ENCODE peak calls at places on chromosomes 6 and 20, in seven cellular contexts. P, S, J, K, E, Y and I are unnamed samples.

GRCh38 chr6:5164092-5164491 is 79.0 kb downstream of the PPP1R3G start:
- DNase-seq in P (no peak), S (no peak), J (no peak), K (no peak), E (no peak), Y (no peak), I (no peak)

GRCh38 chr6:148760568-148761531 is 14.0 kb downstream of the UST start:
- DNase-seq in P (no peak), S (peak), J (no peak), K (peak), E (no peak), Y (peak), I (no peak)

GRCh38 chr20:17699931-17700351 is at the start of gene BANF2:
- DNase-seq in P (no peak), S (no peak), J (no peak), K (no peak), E (no peak), Y (no peak), I (no peak)

GRCh38 chr6:11430036-11430435 is 107.5 kb upstream of the TMEM170B start:
- DNase-seq in P (no peak), S (no peak), J (no peak), K (no peak), E (no peak), Y (no peak), I (no peak)

GRCh38 chr20:52103469-52103910 is 88.1 kb downstream of the ZFP64 start:
- DNase-seq in P (no peak), S (peak), J (no peak), K (peak), E (peak), Y (peak), I (no peak)

GRCh38 chr6:55293116-55293515 is 34.2 kb upstream of the GFRAL start:
- DNase-seq in P (no peak), S (no peak), J (no peak), K (peak), E (no peak), Y (no peak), I (no peak)

GRCh38 chr6:63941747-63942470 is 306.3 kb downstream of the PHF3 start:
- DNase-seq in P (no peak), S (no peak), J (no peak), K (no peak), E (peak), Y (no peak), I (no peak)

GRCh38 chr6:2881358-2881885 is 21.7 kb downstream of the SERPINB9 start:
- DNase-seq in P (no peak), S (no peak), J (no peak), K (no peak), E (no peak), Y (no peak), I (no peak)

GRCh38 chr20:51003776-51004175 is 19.1 kb downstream of the KCNG1 start:
- DNase-seq in P (no peak), S (no peak), J (no peak), K (no peak), E (no peak), Y (no peak), I (no peak)

GRCh38 chr6:11712760-11713159 is 65.8 kb downstream of the ADTRP start:
- DNase-seq in P (no peak), S (peak), J (no peak), K (no peak), E (no peak), Y (no peak), I (no peak)

GRCh38 chr6:138970856-138971425 is 17.1 kb downstream of the REPS1 start:
- DNase-seq in P (no peak), S (no peak), J (no peak), K (peak), E (no peak), Y (no peak), I (no peak)

GRCh38 chr6:86942761-86943526 is 5.6 kb downstream of the HTR1E start:
- DNase-seq in P (no peak), S (no peak), J (no peak), K (no peak), E (no peak), Y (no peak), I (no peak)

GRCh38 chr6:148445620-148446019 is 103.0 kb downstream of the SASH1 start:
- DNase-seq in P (no peak), S (no peak), J (no peak), K (peak), E (no peak), Y (no peak), I (no peak)

DNA sequence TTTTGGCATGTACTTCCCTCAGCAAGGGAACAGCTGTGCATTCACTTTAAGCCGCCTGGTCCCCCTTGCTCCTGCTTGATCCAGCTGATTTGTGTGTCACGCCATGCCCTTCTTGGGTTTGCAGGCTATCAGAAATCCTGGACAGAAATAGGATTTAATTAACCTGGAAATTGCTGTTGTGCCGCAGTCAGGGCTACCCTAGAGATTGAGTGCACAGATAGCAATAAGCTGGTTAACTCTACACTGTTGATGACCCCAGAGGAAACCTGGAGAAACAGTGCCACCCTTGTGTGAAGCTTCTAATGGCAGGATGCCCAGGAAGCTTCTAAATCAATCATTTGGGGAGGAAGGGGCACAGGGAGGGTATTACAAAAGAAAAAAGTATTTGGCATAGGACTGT is 199.0 kb downstream of the JARID2 start:
- DNase-seq in P (no peak), S (no peak), J (no peak), K (no peak), E (no peak), Y (no peak), I (no peak)
- TF ChIP-seq CTCF in P (no peak), S (peak), J (peak), K (peak), E (no peak), Y (no peak), I (no peak)

DNA sequence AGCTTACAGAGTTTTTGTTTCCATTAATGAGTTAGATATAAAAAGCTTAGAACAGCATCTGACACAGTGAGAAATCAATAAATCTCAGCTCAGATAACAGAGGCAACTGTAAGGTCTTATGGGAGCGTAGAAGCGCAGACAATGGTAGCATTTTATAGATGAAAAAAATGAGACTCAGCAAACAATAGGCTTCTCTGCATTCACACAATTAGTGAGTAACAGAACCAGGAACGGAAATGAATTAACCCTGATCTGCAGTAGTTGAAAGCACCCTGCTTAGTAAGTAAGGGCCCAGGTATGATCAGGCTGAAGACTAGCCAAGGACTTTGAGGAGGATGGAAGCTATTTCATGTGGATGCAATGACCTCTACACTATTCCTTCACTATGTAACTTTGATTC is 147.2 kb upstream of the EYA4 start:
- DNase-seq in P (no peak), S (no peak), J (no peak), K (no peak), E (no peak), Y (no peak), I (no peak)
- TF ChIP-seq CTCF in P (no peak), S (no peak), J (no peak), K (no peak), E (no peak), Y (no peak), I (no peak)

GRCh38 chr20:48448601-48449384 is 379.0 kb downstream of the PREX1 start:
- DNase-seq in P (no peak), S (peak), J (no peak), K (no peak), E (no peak), Y (no peak), I (no peak)
- TF ChIP-seq CTCF in P (no peak), S (no peak), J (no peak), K (no peak), E (no peak), Y (no peak), I (no peak)

DNA sequence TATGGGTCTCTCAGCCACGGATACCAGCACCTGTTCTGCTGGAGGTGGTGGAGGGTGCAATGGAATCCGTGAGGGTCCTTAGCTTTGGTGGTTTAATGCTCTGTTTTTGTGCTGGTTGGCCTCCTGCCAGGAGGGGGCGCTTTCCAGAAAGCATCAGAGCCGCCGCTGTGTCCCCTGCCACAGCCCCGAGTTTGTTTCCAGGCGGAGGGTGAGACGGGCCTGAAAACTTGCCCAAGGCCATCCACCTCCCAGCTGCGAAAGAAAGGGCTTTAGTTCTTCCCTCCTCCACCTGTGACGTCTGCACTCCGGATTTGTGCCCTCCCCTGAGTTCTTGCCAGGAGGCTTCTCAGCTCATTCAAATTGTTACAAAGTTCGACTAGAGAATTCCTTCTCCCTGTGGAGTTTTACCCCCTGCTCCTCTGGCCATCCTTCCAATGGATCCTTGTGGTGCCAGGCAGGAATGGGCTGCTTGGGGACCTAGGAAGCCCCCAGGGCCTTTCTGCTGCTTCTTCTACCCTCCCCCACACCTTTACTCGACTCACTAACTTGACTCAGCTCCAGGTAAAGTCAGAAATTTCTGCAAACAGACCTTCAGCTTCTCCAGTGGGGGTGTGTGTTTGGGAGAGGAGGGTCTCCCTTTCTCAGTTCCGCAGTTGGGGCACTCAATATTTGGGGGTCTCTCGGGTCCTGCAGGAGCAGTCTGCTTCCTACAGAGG is 873.7 kb downstream of the KIF16B start:
- DNase-seq in P (no peak), S (no peak), J (no peak), K (no peak), E (no peak), Y (no peak), I (no peak)
- TF ChIP-seq CTCF in P (peak), S (no peak), J (no peak), K (peak), E (no peak), Y (no peak), I (no peak)

DNA sequence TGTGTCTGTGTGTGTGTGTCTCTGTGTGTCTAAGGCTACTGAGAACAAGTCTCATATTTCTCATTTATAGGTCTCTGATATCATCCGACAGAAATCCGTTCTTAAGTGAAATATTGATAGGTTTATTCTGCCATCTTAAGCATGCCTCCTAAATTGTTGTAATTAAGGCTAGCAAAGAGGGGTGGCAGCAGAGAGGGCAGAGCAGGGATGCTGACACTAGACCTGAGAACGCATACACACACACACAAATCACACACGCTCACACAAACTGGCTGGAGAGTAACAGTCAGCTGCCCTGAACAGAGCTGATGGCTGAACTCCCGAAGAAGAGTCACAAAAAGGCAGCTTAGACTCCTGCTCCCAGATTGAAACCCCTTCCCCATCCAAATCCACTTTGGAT is 85.0 kb upstream of the LRFN2 start:
- DNase-seq in P (no peak), S (no peak), J (no peak), K (no peak), E (no peak), Y (no peak), I (no peak)
- TF ChIP-seq CTCF in P (no peak), S (no peak), J (no peak), K (no peak), E (no peak), Y (no peak), I (no peak)

DNA sequence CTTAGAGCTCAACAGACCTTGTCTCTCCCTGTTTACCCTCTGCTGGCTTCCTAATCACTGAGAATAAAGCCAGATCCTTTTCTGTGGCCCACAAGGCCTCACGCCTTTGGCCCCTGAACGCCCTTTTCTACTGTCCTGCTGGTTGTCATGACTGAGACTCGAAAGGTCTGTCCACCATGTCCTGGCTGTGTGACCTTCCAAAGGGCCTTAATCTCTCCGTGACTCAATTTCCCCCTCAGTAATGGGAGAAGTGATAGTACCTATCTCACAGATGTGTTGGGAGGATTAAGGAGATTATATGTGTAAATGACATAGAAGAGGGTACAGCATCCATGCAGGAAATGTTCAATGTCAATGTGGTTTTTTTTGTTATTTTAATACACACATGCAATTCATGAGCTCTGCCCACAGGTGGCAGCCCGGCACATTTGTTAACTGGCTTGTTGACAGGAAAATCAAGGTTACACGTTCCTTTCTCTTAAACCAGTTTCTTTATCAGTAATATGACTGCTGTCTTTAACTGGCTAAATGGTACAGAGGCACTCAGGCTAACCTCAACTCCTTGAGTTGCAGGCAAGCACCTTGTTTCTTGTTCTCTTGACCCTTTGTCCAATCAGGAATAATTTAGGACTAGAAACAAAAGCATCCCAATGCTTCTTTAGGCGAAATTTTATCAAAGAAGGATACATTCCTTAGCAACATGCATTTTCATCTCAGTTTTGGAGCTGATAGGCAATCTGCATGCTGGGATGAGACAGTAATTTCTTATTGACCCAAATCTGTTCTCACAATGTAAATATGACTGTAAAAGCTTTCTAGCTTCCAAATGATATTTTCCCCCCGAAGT is 16.6 kb downstream of the SLC22A1 start:
- DNase-seq in P (peak), S (peak), J (peak), K (peak), E (peak), Y (peak), I (no peak)
- TF ChIP-seq CTCF in P (peak), S (peak), J (peak), K (peak), E (peak), Y (peak), I (peak)

GRCh38 chr20:46089338-46090094 is at the start of gene NCOA5:
- DNase-seq in P (peak), S (peak), J (peak), K (peak), E (peak), Y (peak), I (peak)
- TF ChIP-seq CTCF in P (no peak), S (peak), J (peak), K (peak), E (peak), Y (peak), I (no peak)

GRCh38 chr20:41352106-41352505 is 11.5 kb downstream of the LPIN3 start:
- DNase-seq in P (no peak), S (no peak), J (peak), K (no peak), E (no peak), Y (no peak), I (no peak)
- TF ChIP-seq CTCF in P (no peak), S (no peak), J (no peak), K (peak), E (peak), Y (no peak), I (no peak)